ENCODE peak calls at places on chromosome 16, in ten cellular contexts. Z is endothelial cell of umbilical vein, V is aorta, J is SJCRH30, O is cardiac muscle cell, D is transverse colon, Y is tibial artery, M is tibial nerve, I is OCI-LY7, G is Panc1. X is an unnamed sample.

GRCh38 chr16:1071561-1072225 is 854 bp upstream of the SSTR5 start:
- DNase-seq in Z (no peak), V (no peak), J (no peak), O (no peak), D (no peak), Y (no peak), M (no peak), I (no peak), G (no peak), X (no peak)

GRCh38 chr16:48576927-48577326 is 33.1 kb downstream of the N4BP1 start:
- DNase-seq in Z (no peak), V (no peak), J (no peak), O (no peak), D (no peak), Y (no peak), M (no peak), I (no peak), G (no peak), X (no peak)

GRCh38 chr16:70390774-70391173 is 44.1 kb downstream of the DDX19A start:
- DNase-seq in Z (no peak), V (no peak), J (no peak), O (no peak), D (peak; percentile 36), Y (no peak), M (no peak), I (no peak), G (no peak), X (no peak)

GRCh38 chr16:53576904-53577303 is 73.9 kb upstream of the AKTIP start:
- DNase-seq in Z (no peak), V (no peak), J (no peak), O (no peak), D (no peak), Y (no peak), M (no peak), I (no peak), G (no peak), X (no peak)

GRCh38 chr16:84065536-84066132 is 23.0 kb upstream of the SLC38A8 start:
- DNase-seq in Z (peak; percentile 56), V (no peak), J (peak; percentile 31), O (peak; percentile 72), D (peak; percentile 46), Y (peak; percentile 55), M (peak; percentile 72), I (peak; percentile 59), G (no peak), X (peak; percentile 53)

GRCh38 chr16:73172621-73173312 is 124.8 kb upstream of the ZFHX3 start:
- DNase-seq in Z (peak; percentile 98), V (peak; percentile 83), J (peak; percentile 68), O (peak; percentile 30), D (peak; percentile 86), Y (peak; percentile 66), M (peak; percentile 83), I (no peak), G (no peak), X (peak; percentile 93)

GRCh38 chr16:89322381-89323119 is 105.0 kb downstream of the ZNF778 start:
- DNase-seq in Z (peak; percentile 68), V (peak; percentile 69), J (peak; percentile 85), O (peak; percentile 42), D (no peak), Y (peak; percentile 59), M (no peak), I (no peak), G (no peak), X (no peak)

GRCh38 chr16:74758801-74759200 is 15.8 kb downstream of the FA2H start:
- DNase-seq in Z (no peak), V (no peak), J (no peak), O (no peak), D (no peak), Y (no peak), M (no peak), I (no peak), G (no peak), X (no peak)

GRCh38 chr16:73888840-73889577 is 407.6 kb upstream of the PSMD7 start:
- DNase-seq in Z (no peak), V (no peak), J (no peak), O (peak; percentile 32), D (no peak), Y (no peak), M (no peak), I (no peak), G (no peak), X (no peak)

GRCh38 chr16:84819644-84820304 is at the start of gene CRISPLD2:
- DNase-seq in Z (peak; percentile 86), V (peak; percentile 96), J (peak; percentile 89), O (peak; percentile 97), D (peak; percentile 90), Y (peak; percentile 92), M (peak; percentile 92), I (peak; percentile 73), G (no peak), X (peak; percentile 94)

DNA sequence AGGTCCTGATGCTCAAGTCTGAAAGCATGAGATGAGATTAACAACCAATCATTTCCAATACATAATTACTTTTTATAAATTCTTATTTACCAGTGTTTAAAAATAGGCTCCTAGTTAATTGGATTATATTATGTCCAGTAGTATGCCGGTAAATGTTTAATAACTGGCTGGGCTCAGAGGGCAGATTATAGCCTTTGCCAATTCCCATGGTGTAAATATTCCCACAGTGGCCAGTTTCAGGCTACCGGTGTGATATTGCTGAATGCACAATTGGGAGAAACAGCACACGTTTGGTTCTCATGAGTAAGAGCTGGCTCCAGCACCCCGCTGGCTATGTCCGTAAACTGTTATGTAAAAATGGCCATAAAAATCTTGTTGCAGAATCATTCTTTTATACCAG is 167.6 kb downstream of the MRTFB start:
- DNase-seq in Z (no peak), V (no peak), J (no peak), O (no peak), D (no peak), Y (no peak), M (no peak), I (no peak), G (no peak), X (no peak)
- H3K36me3 ChIP-seq in Z (peaks cover 12% of the 10 kb centered on the region), V (peaks cover 2% of the 10 kb centered on the region), J (peaks cover 3% of the 10 kb centered on the region), O (peaks cover 48% of the 10 kb centered on the region), D (no peaks in the 10 kb centered on the region), Y (peaks cover 67% of the 10 kb centered on the region), M (peaks cover 68% of the 10 kb centered on the region), I (no peaks in the 10 kb centered on the region), G (peaks cover 11% of the 10 kb centered on the region), X (peaks cover 19% of the 10 kb centered on the region)

GRCh38 chr16:28923652-28924398 is 1.2 kb downstream of the RABEP2 start:
- DNase-seq in Z (no peak), V (no peak), J (no peak), O (peak; percentile 34), D (peak; percentile 69), Y (no peak), M (no peak), I (peak; percentile 94), G (no peak), X (peak; percentile 29)
- H3K27ac ChIP-seq in Z (no peak overlapping the region), V (no peak overlapping the region), J (no peak overlapping the region), O (peak overlapping the region; percentile 79), D (peak overlapping the region; percentile 99), Y (no peak overlapping the region), M (peak overlapping the region; percentile 92), I (peak overlapping the region; percentile 100), G (peak overlapping the region; percentile 52), X (peak overlapping the region; percentile 92)

GRCh38 chr16:3045758-3046505 is 429 bp upstream of the MMP25 start:
- DNase-seq in Z (no peak), V (peak; percentile 71), J (peak; percentile 39), O (peak; percentile 40), D (peak; percentile 37), Y (no peak), M (no peak), I (no peak), G (no peak), X (no peak)

GRCh38 chr16:3047387-3047720 is 993 bp downstream of the MMP25 start:
- DNase-seq in Z (no peak), V (no peak), J (no peak), O (no peak), D (no peak), Y (no peak), M (no peak), I (no peak), G (no peak), X (no peak)

GRCh38 chr16:3044708-3045107 is 1.7 kb upstream of the MMP25 start:
- DNase-seq in Z (no peak), V (no peak), J (no peak), O (no peak), D (no peak), Y (no peak), M (no peak), I (no peak), G (no peak), X (no peak)

GRCh38 chr16:3049921-3050481 is 3.6 kb downstream of the MMP25 start:
- DNase-seq in Z (no peak), V (no peak), J (no peak), O (no peak), D (no peak), Y (no peak), M (no peak), I (no peak), G (no peak), X (no peak)

GRCh38 chr16:3046506-3047386 is at the start of gene MMP25:
- DNase-seq in Z (no peak), V (no peak), J (no peak), O (no peak), D (no peak), Y (no peak), M (no peak), I (no peak), G (no peak), X (no peak)
- H3K4me3 ChIP-seq in Z (peak within 1 kb of the TSS; percentile 37), V (no peak within 1 kb of the TSS), J (peak within 1 kb of the TSS; percentile 65), O (peak within 1 kb of the TSS; percentile 31), D (peak within 1 kb of the TSS; percentile 7), Y (peak within 1 kb of the TSS; percentile 53), M (peak within 1 kb of the TSS; percentile 14), I (peak within 1 kb of the TSS; percentile 61), G (peak within 1 kb of the TSS; percentile 59), X (peak within 1 kb of the TSS; percentile 57)

GRCh38 chr16:17275989-17276530 is 194.7 kb downstream of the XYLT1 start:
- DNase-seq in Z (no peak), V (no peak), J (no peak), O (no peak), D (no peak), Y (no peak), M (no peak), I (no peak), G (no peak), X (no peak)

GRCh38 chr16:17276610-17277009 is 194.2 kb downstream of the XYLT1 start:
- DNase-seq in Z (no peak), V (no peak), J (no peak), O (no peak), D (no peak), Y (no peak), M (no peak), I (no peak), G (no peak), X (no peak)

GRCh38 chr16:17277981-17278381 is 192.8 kb downstream of the XYLT1 start:
- DNase-seq in Z (no peak), V (peak; percentile 53), J (no peak), O (peak; percentile 57), D (peak; percentile 70), Y (no peak), M (no peak), I (peak; percentile 74), G (no peak), X (peak; percentile 61)

GRCh38 chr16:17281052-17281451 is 189.7 kb downstream of the XYLT1 start:
- DNase-seq in Z (no peak), V (no peak), J (no peak), O (no peak), D (no peak), Y (no peak), M (no peak), I (no peak), G (no peak), X (no peak)

DNA sequence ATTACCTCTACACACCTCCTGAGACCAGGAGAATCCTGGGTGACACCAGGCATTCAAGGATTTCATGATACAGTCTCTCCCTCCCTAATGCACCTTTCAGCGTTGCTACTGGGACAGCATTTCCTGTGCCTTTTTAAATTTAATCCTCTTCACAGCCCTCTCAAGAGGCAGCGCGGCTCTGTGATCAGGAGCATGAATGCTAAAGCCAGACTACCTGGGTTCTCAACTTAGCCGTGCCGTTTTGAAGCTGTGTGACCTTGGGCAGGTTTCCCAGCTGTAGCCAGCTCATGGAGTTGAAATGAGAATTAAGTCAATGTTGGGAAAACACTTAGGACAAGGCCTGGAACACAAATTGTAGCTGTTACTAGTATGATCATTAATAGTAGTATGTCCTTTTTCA is 191.8 kb downstream of the XYLT1 start:
- DNase-seq in Z (no peak), V (no peak), J (no peak), O (no peak), D (no peak), Y (no peak), M (no peak), I (peak; percentile 55), G (no peak), X (no peak)
- H3K36me3 ChIP-seq in Z (no peaks in the 10 kb centered on the region), V (no peaks in the 10 kb centered on the region), J (no peaks in the 10 kb centered on the region), O (no peaks in the 10 kb centered on the region), D (no peaks in the 10 kb centered on the region), Y (no peaks in the 10 kb centered on the region), M (no peaks in the 10 kb centered on the region), I (no peaks in the 10 kb centered on the region), G (no peaks in the 10 kb centered on the region), X (no peaks in the 10 kb centered on the region)

X was measured in stomach.